ENCODE peak calls at places on chromosomes 5 and 9, in six cellular contexts. J is sigmoid colon, L is tibial nerve, X is spleen, O is K562, A is HepG2. U is an unnamed sample.

GRCh38 chr9:69609156-69609555 is 63.0 kb downstream of the APBA1 start:
- DNase-seq in O (no peak), A (no peak), X (no peak), L (no peak), J (no peak), U (no peak)

GRCh38 chr5:172545291-172545761 is 91.0 kb upstream of the SH3PXD2B start:
- DNase-seq in A (no peak), X (peak), O (no peak), J (peak), L (no peak), U (no peak)

GRCh38 chr5:107893642-107894041 is 222.9 kb upstream of the EFNA5 start:
- DNase-seq in X (no peak), J (no peak), O (no peak), L (peak), A (no peak), U (no peak)

GRCh38 chr5:160978944-160979343 is 126.9 kb upstream of the ATP10B start:
- DNase-seq in X (no peak), J (no peak), L (no peak), A (no peak), O (no peak), U (no peak)

GRCh38 chr5:20113031-20113685 is 125.2 kb upstream of the CDH18 start:
- DNase-seq in J (no peak), O (no peak), A (no peak), X (no peak), L (no peak), U (no peak)

GRCh38 chr5:93279292-93279974 is 301.6 kb downstream of the NR2F1-AS1 start:
- DNase-seq in J (no peak), O (no peak), L (no peak), X (no peak), A (no peak), U (no peak)

GRCh38 chr9:4725706-4726442 is 15.1 kb downstream of the AK3 start:
- DNase-seq in O (no peak), A (no peak), L (no peak), J (no peak), X (no peak), U (no peak)

GRCh38 chr5:140038373-140038957 is 4.6 kb downstream of the NRG2 start:
- DNase-seq in A (no peak), X (no peak), O (no peak), J (no peak), L (no peak), U (no peak)

GRCh38 chr9:111805841-111806241 is 11.1 kb upstream of the SHOC1 start:
- DNase-seq in O (no peak), L (no peak), J (no peak), A (no peak), X (no peak), U (no peak)

GRCh38 chr5:37771731-37772130 is 68.1 kb downstream of the GDNF start:
- DNase-seq in L (no peak), J (no peak), X (no peak), O (no peak), A (no peak), U (no peak)

GRCh38 chr5:73299017-73299630 is 126.1 kb downstream of the TMEM174 start:
- DNase-seq in X (no peak), L (no peak), J (no peak), O (no peak), A (no peak), U (no peak)

GRCh38 chr5:40679998-40680681 is 425 bp downstream of the PTGER4 start:
- DNase-seq in A (no peak), O (no peak), X (peak), L (no peak), J (peak), U (peak)

GRCh38 chr5:175162036-175162435 is 281.9 kb downstream of the DRD1 start:
- DNase-seq in A (no peak), X (no peak), J (no peak), O (no peak), L (no peak), U (no peak)

GRCh38 chr9:105449081-105449480 is 1.2 kb downstream of the FSD1L start:
- DNase-seq in J (no peak), L (no peak), O (no peak), X (no peak), A (no peak), U (no peak)

GRCh38 chr5:67730917-67731474 is 484.6 kb upstream of the PIK3R1 start:
- DNase-seq in L (no peak), A (no peak), J (no peak), X (no peak), O (no peak), U (no peak)

GRCh38 chr5:139459451-139459934 is 3.0 kb downstream of the ECSCR start:
- DNase-seq in A (peak), O (no peak), L (no peak), J (peak), X (peak), U (no peak)

GRCh38 chr5:152309926-152310450 is 95.1 kb downstream of the NMUR2 start:
- DNase-seq in J (no peak), A (no peak), O (no peak), X (no peak), L (no peak), U (no peak)

GRCh38 chr5:87076411-87076810 is 191.3 kb upstream of the RASA1 start:
- DNase-seq in L (no peak), J (no peak), X (no peak), A (no peak), O (no peak), U (no peak)

GRCh38 chr5:170313344-170313743 is 15.8 kb upstream of the LCP2 start:
- DNase-seq in J (no peak), X (no peak), L (no peak), O (peak), A (no peak), U (no peak)

GRCh38 chr5:170606939-170607338 is 103.1 kb downstream of the KCNIP1 start:
- DNase-seq in L (no peak), J (no peak), O (no peak), X (no peak), A (no peak), U (no peak)

GRCh38 chr9:125538092-125538473 is 168.9 kb downstream of the MAPKAP1 start:
- DNase-seq in J (no peak), L (no peak), O (no peak), A (peak), X (no peak), U (peak)

GRCh38 chr9:21413089-21414023 is 4.4 kb downstream of the IFNA8 start:
- DNase-seq in O (no peak), J (no peak), L (no peak), A (no peak), X (no peak), U (no peak)

GRCh38 chr5:94544784-94545318 is 73.6 kb downstream of the KIAA0825 start:
- DNase-seq in J (no peak), X (peak), L (no peak), O (no peak), A (no peak), U (no peak)

GRCh38 chr5:132746592-132747063 is 598 bp upstream of the CCNI2 start:
- DNase-seq in X (no peak), J (no peak), O (no peak), A (no peak), L (no peak), U (peak)

DNA sequence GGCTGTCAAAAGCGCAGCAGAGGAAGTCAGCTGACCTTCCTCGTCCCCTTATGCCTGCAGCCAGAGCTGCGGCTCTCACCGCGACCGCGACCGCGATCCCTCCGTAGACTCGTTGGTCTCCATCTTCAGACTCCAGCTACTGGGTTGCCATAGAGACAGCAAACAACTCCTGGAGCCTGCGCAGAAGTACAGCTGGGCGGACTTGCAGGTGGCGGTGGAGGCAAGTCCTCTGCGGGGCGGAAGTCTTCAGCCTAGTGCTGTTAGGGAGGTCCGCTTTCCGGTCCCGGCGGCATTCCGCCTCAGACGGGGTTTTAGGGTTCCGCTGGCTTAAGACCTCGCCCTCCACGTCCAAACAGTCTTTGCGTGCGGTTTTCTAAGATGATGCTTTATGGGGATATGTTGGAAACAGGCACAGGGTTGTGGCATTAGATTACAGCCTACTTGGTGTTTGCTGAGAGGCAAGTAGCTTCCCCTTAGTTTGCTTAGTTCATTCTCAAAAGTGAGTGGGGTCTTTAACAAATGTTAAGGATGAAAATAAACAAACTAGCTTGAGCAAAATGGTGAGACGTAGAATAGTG is at the start of gene SPAG8:
- DNase-seq in A (peak), L (peak), J (peak), O (peak), X (peak), U (peak)
- TF ChIP-seq POLR2A in A (peak), L (no peak), J (no peak), O (no peak), X (no peak), U (peak)

GRCh38 chr5:65103674-65104035 is 334.9 kb downstream of the CWC27 start:
- DNase-seq in A (no peak), O (no peak), X (no peak), J (no peak), L (peak), U (no peak)
- H3K27ac ChIP-seq in A (no peak), O (no peak), X (peak), J (peak), L (peak), U (no peak)

GRCh38 chr9:81564632-81565031 is 124.7 kb downstream of the TLE1 start:
- DNase-seq in L (no peak), X (no peak), J (no peak), A (no peak), O (no peak), U (no peak)

GRCh38 chr9:81563739-81564138 is 125.6 kb downstream of the TLE1 start:
- DNase-seq in X (no peak), A (no peak), J (no peak), L (no peak), O (no peak), U (no peak)

GRCh38 chr9:81566074-81566698 is 123.2 kb downstream of the TLE1 start:
- DNase-seq in O (no peak), L (no peak), X (no peak), J (no peak), A (no peak), U (no peak)

GRCh38 chr9:81565609-81566008 is 123.7 kb downstream of the TLE1 start:
- DNase-seq in L (no peak), A (no peak), J (no peak), O (no peak), X (no peak), U (no peak)

GRCh38 chr9:81565144-81565543 is 124.2 kb downstream of the TLE1 start:
- DNase-seq in J (no peak), X (no peak), L (no peak), A (peak), O (no peak), U (no peak)
- TF ChIP-seq POLR2A in J (no peak), X (no peak), L (no peak), A (no peak), O (no peak), U (no peak)

DNA sequence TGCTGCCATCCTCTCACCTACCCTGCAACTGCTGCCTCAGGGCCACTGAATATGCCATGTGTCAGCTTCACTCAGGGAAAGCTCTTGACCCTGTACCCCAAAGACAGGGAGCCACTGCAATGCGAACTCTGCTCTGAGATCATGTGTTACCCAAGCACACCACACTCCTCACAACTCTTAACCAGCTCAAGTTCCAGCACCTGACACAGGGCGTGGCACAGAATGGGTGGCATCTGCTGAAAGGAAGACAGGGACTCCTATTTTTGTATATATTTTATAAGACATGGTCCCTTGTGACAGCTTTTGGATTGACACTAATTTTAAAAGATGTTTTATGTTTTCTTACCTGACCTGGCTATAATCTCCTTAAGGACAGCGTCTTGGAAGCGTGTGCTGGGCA is 10.7 kb downstream of the PHYKPL start:
- DNase-seq in L (no peak), J (no peak), O (no peak), A (no peak), X (no peak), U (no peak)
- H3K27ac ChIP-seq in L (no peak), J (no peak), O (no peak), A (no peak), X (no peak), U (no peak)

DNA sequence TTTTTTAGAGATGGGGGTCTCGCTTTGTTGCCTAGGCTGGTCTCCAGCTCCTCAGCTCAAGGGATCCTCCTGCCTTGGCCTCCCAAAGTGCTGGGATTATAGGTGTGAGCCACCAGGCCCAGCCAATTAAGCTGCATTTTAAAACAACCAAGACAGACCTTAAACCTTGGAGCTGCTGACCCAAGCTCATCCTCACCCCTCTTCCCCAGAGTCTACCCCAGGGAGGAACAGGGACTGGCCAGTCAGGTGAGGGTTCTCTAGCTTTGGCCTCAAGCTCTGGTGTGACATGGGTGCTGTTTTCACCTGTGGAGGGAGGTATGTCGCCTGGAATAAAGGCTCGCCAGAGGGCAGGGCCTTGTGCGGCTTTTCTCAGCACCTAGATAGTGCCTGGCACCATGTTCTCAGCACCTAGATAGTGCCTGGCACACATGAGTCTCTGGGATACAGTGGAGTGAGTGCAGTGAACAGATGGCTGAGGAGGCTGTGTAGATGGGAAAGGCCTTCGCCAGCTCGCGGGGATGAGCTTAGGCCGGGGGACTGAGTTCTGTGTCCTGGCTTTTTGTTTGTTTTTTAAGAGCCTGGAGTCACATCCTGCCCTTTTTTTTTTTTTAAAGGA is 7.4 kb downstream of the CDK9 start:
- DNase-seq in L (no peak), X (no peak), J (no peak), O (no peak), A (no peak), U (no peak)
- TF ChIP-seq POLR2A in L (no peak), X (no peak), J (no peak), O (no peak), A (no peak), U (no peak)

GRCh38 chr5:57843016-57843402 is 360.4 kb upstream of the ACTBL2 start:
- DNase-seq in O (no peak), L (no peak), X (no peak), J (no peak), A (no peak), U (no peak)

GRCh38 chr5:57841671-57842375 is 359.2 kb upstream of the ACTBL2 start:
- DNase-seq in L (no peak), A (no peak), J (no peak), X (no peak), O (no peak), U (no peak)

GRCh38 chr5:57844410-57844809 is 361.8 kb upstream of the ACTBL2 start:
- DNase-seq in O (no peak), X (no peak), J (no peak), L (no peak), A (no peak), U (no peak)

GRCh38 chr5:57845025-57845424 is 362.4 kb upstream of the ACTBL2 start:
- DNase-seq in X (no peak), J (no peak), L (no peak), O (no peak), A (no peak), U (no peak)

GRCh38 chr5:57842376-57843015 is 359.9 kb upstream of the ACTBL2 start:
- DNase-seq in X (no peak), A (no peak), O (no peak), L (no peak), J (no peak), U (no peak)
- H3K27ac ChIP-seq in X (no peak), A (no peak), O (no peak), L (no peak), J (no peak), U (no peak)

DNA sequence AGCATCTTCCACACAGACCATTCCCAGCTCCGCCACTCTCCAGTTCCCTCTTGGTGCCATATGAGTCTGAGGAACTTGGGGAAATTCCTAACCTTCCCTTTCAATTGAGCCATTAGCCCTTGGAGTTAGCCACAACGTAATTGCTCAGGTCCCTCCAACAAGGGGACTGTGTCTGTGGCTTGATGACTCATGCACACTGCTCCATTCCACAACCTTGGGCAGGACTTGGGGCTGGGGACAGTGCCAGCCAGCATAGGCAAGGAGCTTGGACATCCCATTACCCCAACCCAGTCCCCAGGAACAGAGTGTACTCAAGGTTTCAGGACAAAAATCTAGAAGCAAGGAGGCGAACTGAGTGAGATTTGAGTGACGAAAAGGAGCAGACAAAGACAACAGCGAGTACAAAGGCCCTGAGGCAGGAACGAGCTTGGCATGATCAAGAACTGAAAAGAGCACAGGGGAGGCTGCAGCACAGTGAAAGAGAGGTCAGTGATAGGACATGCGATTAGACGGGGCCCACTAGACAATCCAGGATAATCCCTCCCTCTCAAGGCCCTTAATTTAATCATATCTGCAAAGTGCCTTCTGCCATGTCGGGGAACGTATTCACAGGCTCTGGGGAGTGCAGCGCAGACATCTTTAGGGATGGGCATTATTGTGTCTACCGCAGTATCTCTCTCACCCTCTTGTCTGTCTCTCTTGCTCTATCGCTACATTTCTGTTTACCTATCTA is 16.0 kb upstream of the JADE2 start:
- DNase-seq in O (no peak), L (no peak), J (peak), X (peak), A (peak), U (no peak)
- TF ChIP-seq POLR2A in O (no peak), L (no peak), J (no peak), X (no peak), A (no peak), U (no peak)

GRCh38 chr9:129558551-129559505 is 62.1 kb downstream of the C9orf50 start:
- DNase-seq in O (no peak), A (peak), X (no peak), J (no peak), L (no peak), U (no peak)
- H3K27ac ChIP-seq in O (no peak), A (peak), X (no peak), J (no peak), L (no peak), U (peak)

GRCh38 chr5:15168397-15168796 is 296.8 kb upstream of the ANKH start:
- DNase-seq in A (no peak), X (no peak), L (no peak), O (no peak), J (no peak), U (no peak)

GRCh38 chr5:15170173-15170572 is 298.6 kb upstream of the ANKH start:
- DNase-seq in L (no peak), O (no peak), J (no peak), X (no peak), A (no peak), U (no peak)
- TF ChIP-seq POLR2A in L (no peak), O (no peak), J (no peak), X (no peak), A (no peak), U (no peak)

GRCh38 chr9:114364528-114365041 is 23.2 kb downstream of the AKNA start:
- DNase-seq in A (no peak), O (no peak), J (no peak), X (no peak), L (no peak), U (no peak)
- H3K27ac ChIP-seq in A (no peak), O (no peak), J (no peak), X (peak), L (peak), U (peak)